ENCODE peak calls at places on chromosomes 13 and 19, in five cellular contexts. Z, F, V, X and R are unnamed samples.
A peak's percentile ranks its signal among the peaks of the same experiment; 100 is the strongest.

GRCh38 chr19:47049307-47049700 is 880 bp upstream of the TMEM160 start:
- DNase-seq in X (no peak), V (no peak), Z (no peak), F (peak; percentile 63), R (no peak)

GRCh38 chr19:15454371-15454800 is 4.6 kb upstream of the WIZ start:
- DNase-seq in F (no peak), X (no peak), Z (no peak), V (peak; percentile 66), R (no peak)

GRCh38 chr13:46386996-46387851 is at the start of gene RUBCNL:
- DNase-seq in Z (peak; percentile 44), X (no peak), V (no peak), F (no peak), R (no peak)

GRCh38 chr13:110541526-110541920 is 20.0 kb downstream of the RAB20 start:
- DNase-seq in V (no peak), Z (no peak), X (no peak), F (peak; percentile 18), R (no peak)

GRCh38 chr19:14090509-14091085 is at the start of gene SAMD1:
- DNase-seq in V (peak; percentile 95), Z (peak; percentile 74), F (peak; percentile 72), X (peak; percentile 85), R (peak; percentile 87)

GRCh38 chr13:45353895-45354294 is 12.9 kb upstream of the TPT1 start:
- DNase-seq in F (no peak), V (no peak), X (no peak), Z (no peak), R (no peak)

GRCh38 chr19:19447536-19448237 is 42.2 kb downstream of the GATAD2A start:
- DNase-seq in Z (no peak), V (no peak), F (no peak), X (peak; percentile 25), R (peak; percentile 74)

GRCh38 chr19:1455002-1455335 is 5.0 kb downstream of the APC2 start:
- DNase-seq in F (no peak), V (no peak), Z (no peak), X (no peak), R (no peak)

GRCh38 chr13:37295046-37295445 is 189.6 kb upstream of the CSNK1A1L start:
- DNase-seq in Z (no peak), V (no peak), X (no peak), F (peak; percentile 16), R (no peak)

GRCh38 chr13:107457686-107458085 is 757.6 kb downstream of the LIG4 start:
- DNase-seq in F (peak; percentile 10), X (no peak), Z (no peak), V (no peak), R (no peak)

GRCh38 chr19:7492142-7493055 is 3.6 kb upstream of the PEX11G start:
- DNase-seq in X (no peak), F (no peak), Z (no peak), V (no peak), R (no peak)

GRCh38 chr13:91185294-91185863 is 162.1 kb upstream of the MIR17HG start:
- DNase-seq in V (no peak), F (peak; percentile 7), Z (peak; percentile 33), X (no peak), R (no peak)

DNA sequence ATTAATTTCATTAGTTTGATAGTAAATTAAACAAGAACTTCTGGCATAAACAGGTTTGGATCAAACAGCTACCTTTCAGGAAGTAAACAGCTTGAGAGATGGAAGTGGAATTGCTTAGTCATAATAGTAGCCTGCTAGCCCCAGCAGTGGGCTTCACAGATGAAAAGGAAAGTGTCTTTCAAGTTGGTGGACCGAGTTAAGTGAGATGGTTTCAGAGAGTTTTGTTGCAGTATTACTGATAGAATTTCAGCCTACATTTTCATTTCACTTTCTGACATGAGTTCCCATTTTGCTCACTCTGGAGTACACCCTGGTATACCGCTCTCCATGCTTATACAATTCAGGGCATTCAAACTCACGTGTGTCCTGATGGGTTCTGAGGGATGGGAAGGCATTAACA is 2.0 kb upstream of the PTOV1 start:
- DNase-seq in Z (no peak), X (no peak), F (no peak), V (no peak), R (no peak)
- H3K27ac ChIP-seq in Z (no peak overlapping the region), X (no peak overlapping the region), F (no peak overlapping the region), V (no peak overlapping the region), R (no peak overlapping the region)

DNA sequence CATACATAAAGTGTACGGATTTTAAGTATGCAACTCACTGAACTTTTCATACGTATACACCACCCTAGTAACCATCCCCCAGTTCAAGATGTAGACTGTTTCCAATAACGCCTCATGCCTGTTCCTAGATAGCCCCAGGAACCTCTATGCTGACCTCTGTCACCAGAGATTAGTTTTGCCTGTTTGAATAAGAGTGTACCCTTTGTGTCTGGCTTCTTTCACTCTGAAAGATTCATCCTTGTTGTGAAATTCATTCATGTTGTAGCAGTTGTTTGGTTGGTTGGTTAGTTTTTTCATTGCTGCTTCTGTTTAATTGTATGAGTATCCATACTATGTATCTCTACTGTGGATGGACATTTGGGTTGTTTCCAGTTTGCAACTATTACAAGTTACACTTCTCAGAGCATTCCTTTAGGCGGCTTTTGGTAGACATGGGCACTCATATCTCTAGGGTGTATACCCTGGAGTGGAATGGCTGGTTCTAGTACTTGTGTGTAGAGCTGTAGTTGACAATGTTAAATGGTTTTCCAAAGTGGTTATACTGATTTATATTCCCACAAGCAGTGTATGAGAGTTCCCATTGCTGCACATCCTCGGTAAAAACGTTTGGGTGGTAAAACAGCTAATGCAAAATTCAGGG is 1.6 kb downstream of the RNASEH2B start:
- DNase-seq in F (no peak), X (no peak), V (no peak), Z (peak; percentile 24), R (no peak)
- H3K4me3 ChIP-seq in F (peak overlapping the region; percentile 73), X (peak overlapping the region; percentile 90), V (peak overlapping the region; percentile 76), Z (no peak overlapping the region), R (peak overlapping the region; percentile 89)

GRCh38 chr13:98411617-98412310 is 165.1 kb downstream of the STK24 start:
- DNase-seq in X (no peak), Z (no peak), F (no peak), V (no peak), R (no peak)
- H3K27ac ChIP-seq in X (no peak overlapping the region), Z (no peak overlapping the region), F (no peak overlapping the region), V (peak overlapping the region; percentile 39), R (no peak overlapping the region)

DNA sequence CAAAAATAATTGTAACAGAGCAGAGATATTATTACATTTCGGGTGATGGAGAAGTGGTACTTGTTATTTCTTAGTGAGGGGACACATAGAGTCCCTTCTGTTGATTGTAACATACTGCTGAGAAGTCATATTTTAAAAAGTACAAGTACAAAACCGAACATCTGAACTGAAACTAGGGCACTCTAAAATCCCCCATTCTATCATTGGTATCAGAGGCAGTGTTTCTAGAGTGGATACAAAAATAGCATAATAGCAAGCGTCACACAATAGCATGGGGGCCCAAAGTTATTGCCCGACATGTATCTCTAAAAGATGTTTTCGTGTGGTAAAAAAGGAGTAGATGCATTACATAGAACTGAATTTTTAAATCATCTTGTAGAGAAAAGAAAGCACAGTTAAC is 502.1 kb upstream of the SLC10A2 start:
- DNase-seq in X (no peak), F (no peak), V (no peak), Z (no peak), R (no peak)
- H3K4me3 ChIP-seq in X (no peak overlapping the region), F (no peak overlapping the region), V (no peak overlapping the region), Z (no peak overlapping the region), R (no peak overlapping the region)

DNA sequence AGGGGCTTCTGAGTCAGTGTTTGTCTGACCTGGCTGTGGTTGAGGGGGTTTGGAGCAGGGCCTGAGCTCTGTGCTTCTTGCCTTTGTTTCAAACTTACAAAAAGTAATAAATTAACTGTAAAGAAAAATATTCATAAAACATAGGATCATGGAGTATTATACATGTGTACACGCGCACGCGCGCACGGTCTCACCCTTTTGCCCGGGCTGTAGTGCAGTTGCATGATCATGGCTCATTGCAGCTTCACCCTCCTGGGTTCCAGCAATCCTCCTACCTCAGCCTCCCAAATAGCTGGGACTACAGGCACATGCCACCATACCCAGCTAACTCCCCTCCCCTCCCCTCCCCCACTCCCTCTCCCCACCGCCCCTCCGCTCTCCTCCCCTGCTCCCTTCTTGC is 23.5 kb downstream of the TDRD12 start:
- DNase-seq in Z (no peak), V (no peak), X (no peak), F (no peak), R (no peak)
- H3K27ac ChIP-seq in Z (no peak overlapping the region), V (no peak overlapping the region), X (no peak overlapping the region), F (no peak overlapping the region), R (no peak overlapping the region)

GRCh38 chr19:41449865-41450178 is 6.9 kb downstream of the ERICH4 start:
- DNase-seq in F (no peak), Z (no peak), V (no peak), X (no peak), R (no peak)

GRCh38 chr19:41445575-41445974 is 2.6 kb downstream of the ERICH4 start:
- DNase-seq in F (no peak), X (no peak), Z (no peak), V (no peak), R (no peak)

GRCh38 chr19:41447732-41448332 is 4.9 kb downstream of the ERICH4 start:
- DNase-seq in V (no peak), F (no peak), X (no peak), Z (no peak), R (no peak)

GRCh38 chr19:41452584-41453275 is 9.8 kb downstream of the ERICH4 start:
- DNase-seq in Z (no peak), X (no peak), F (no peak), V (no peak), R (no peak)

GRCh38 chr19:41449079-41449864 is 6.3 kb downstream of the ERICH4 start:
- DNase-seq in V (peak; percentile 82), F (peak; percentile 17), Z (peak; percentile 59), X (peak; percentile 66), R (peak; percentile 56)
- H3K4me3 ChIP-seq in V (peak overlapping the region; percentile 29), F (no peak overlapping the region), Z (no peak overlapping the region), X (peak overlapping the region; percentile 39), R (peak overlapping the region; percentile 37)

DNA sequence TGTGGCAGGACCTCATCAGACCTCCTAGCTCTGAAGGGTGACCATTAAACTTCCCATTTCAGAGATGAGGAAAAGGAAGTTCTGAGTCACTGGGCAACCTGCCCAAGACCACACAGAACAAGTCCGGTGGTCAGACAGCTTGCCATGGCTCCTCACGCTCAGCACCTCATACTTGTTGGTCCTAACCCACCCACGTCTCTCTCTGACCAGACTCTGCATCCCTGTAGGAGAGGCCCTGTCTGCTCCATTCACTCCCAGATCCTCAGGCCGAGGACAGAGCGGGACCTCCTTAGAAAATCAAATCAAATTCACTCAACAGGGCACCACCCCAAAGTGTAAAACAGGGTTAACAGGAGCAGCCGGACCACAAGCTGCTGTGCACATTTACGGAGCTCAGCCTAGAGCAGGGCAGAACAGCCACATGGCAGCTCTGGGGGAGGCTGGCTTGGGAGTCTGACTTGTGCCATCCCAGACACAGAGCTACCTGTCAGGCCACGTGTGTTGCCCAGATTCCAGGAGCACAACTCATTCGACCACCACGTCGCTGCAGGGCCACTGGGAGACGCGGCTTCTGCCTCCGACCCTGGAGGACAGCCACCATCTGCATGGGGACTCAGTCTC is 1.7 kb downstream of the MIER2 start:
- DNase-seq in V (peak; percentile 86), Z (no peak), F (peak; percentile 95), X (no peak), R (no peak)
- H3K27ac ChIP-seq in V (peak overlapping the region; percentile 88), Z (peak overlapping the region; percentile 12), F (peak overlapping the region; percentile 85), X (peak overlapping the region; percentile 56), R (no peak overlapping the region)

GRCh38 chr13:112105244-112105681 is 38.3 kb downstream of the SOX1 start:
- DNase-seq in V (no peak), Z (no peak), F (no peak), X (no peak), R (no peak)

GRCh38 chr13:112105884-112106283 is 38.9 kb downstream of the SOX1 start:
- DNase-seq in V (no peak), Z (no peak), X (no peak), F (no peak), R (no peak)

GRCh38 chr13:112104873-112105234 is 37.9 kb downstream of the SOX1 start:
- DNase-seq in X (no peak), Z (no peak), F (no peak), V (no peak), R (no peak)

GRCh38 chr13:112107289-112107688 is 40.3 kb downstream of the SOX1 start:
- DNase-seq in X (no peak), Z (no peak), V (no peak), F (no peak), R (no peak)

GRCh38 chr13:112106467-112107141 is 39.7 kb downstream of the SOX1 start:
- DNase-seq in F (no peak), Z (no peak), X (no peak), V (no peak), R (no peak)
- H3K4me3 ChIP-seq in F (no peak overlapping the region), Z (no peak overlapping the region), X (no peak overlapping the region), V (no peak overlapping the region), R (no peak overlapping the region)